ENCODE peak calls at places on chromosome 4, in six cellular contexts. G is activated naive CD4-positive, alpha-beta T cell; E is amygdala; J is Ammon's horn; F is endodermal cell; B is right cardiac atrium. H is an unnamed sample.

GRCh38 chr4:15756361-15756861 is 21.7 kb upstream of the CD38 start:
- DNase-seq in G (peak), E (no peak), J (no peak), F (no peak), B (no peak), H (peak)

GRCh38 chr4:26815686-26816085 is 45.0 kb upstream of the STIM2 start:
- DNase-seq in G (no peak), E (no peak), J (no peak), F (no peak), B (no peak), H (no peak)

GRCh38 chr4:55385201-55385649 is 10.5 kb upstream of the TMEM165 start:
- DNase-seq in G (no peak), E (no peak), J (no peak), F (no peak), B (no peak), H (no peak)

GRCh38 chr4:152735302-152735917 is 44.1 kb downstream of the TIGD4 start:
- DNase-seq in G (no peak), E (no peak), J (no peak), F (no peak), B (no peak), H (no peak)

GRCh38 chr4:106583567-106583966 is 215.0 kb upstream of the GIMD1 start:
- DNase-seq in G (no peak), E (no peak), J (no peak), F (no peak), B (no peak), H (no peak)

GRCh38 chr4:23333946-23334878 is 555.6 kb downstream of the PPARGC1A start:
- DNase-seq in G (no peak), E (no peak), J (no peak), F (peak), B (no peak), H (peak)

GRCh38 chr4:120843840-120844527 is 78.5 kb downstream of the PRDM5 start:
- DNase-seq in G (no peak), E (no peak), J (no peak), F (peak), B (peak), H (no peak)

GRCh38 chr4:151169223-151169622 is 69.8 kb downstream of the RPS3A start:
- DNase-seq in G (no peak), E (peak), J (peak), F (no peak), B (peak), H (no peak)

GRCh38 chr4:17332483-17332882 is 179.4 kb downstream of the QDPR start:
- DNase-seq in G (no peak), E (no peak), J (no peak), F (no peak), B (no peak), H (no peak)

GRCh38 chr4:23171971-23172370 is 479.2 kb downstream of the GBA3 start:
- DNase-seq in G (no peak), E (no peak), J (no peak), F (no peak), B (no peak), H (no peak)

GRCh38 chr4:176875026-176875425 is 82.3 kb upstream of the VEGFC start:
- DNase-seq in G (no peak), E (no peak), J (no peak), F (no peak), B (no peak), H (no peak)

GRCh38 chr4:40055873-40056721 is 553 bp upstream of the N4BP2 start:
- DNase-seq in G (peak), E (peak), J (peak), F (peak), B (peak), H (peak)

GRCh38 chr4:6271701-6272465 is 2.2 kb downstream of the WFS1 start:
- DNase-seq in G (no peak), E (no peak), J (no peak), F (no peak), B (peak), H (no peak)

GRCh38 chr4:158667651-158668198 is 4.0 kb downstream of the C4orf46 start:
- DNase-seq in G (no peak), E (no peak), J (no peak), F (peak), B (no peak), H (no peak)

GRCh38 chr4:172995161-172995560 is 173.4 kb upstream of the GALNT7 start:
- DNase-seq in G (no peak), E (no peak), J (no peak), F (no peak), B (no peak), H (no peak)

GRCh38 chr4:34261799-34262314 is 1982.5 kb downstream of the ARAP2 start:
- DNase-seq in G (no peak), E (no peak), J (no peak), F (peak), B (no peak), H (no peak)

GRCh38 chr4:68152411-68152810 is 22.7 kb upstream of the TMPRSS11F start:
- DNase-seq in G (no peak), E (no peak), J (no peak), F (no peak), B (no peak), H (no peak)

GRCh38 chr4:159480826-159481225 is 377.9 kb downstream of the RAPGEF2 start:
- DNase-seq in G (no peak), E (no peak), J (no peak), F (no peak), B (no peak), H (no peak)

GRCh38 chr4:150368667-150369066 is 213.3 kb upstream of the MAB21L2 start:
- DNase-seq in G (no peak), E (no peak), J (no peak), F (no peak), B (no peak), H (no peak)

GRCh38 chr4:2964077-2964471 is 703 bp downstream of the GRK4 start:
- DNase-seq in G (no peak), E (no peak), J (no peak), F (peak), B (no peak), H (no peak)

GRCh38 chr4:100935090-100935489 is 412.2 kb downstream of the PPP3CA start:
- DNase-seq in G (no peak), E (no peak), J (no peak), F (no peak), B (no peak), H (no peak)

GRCh38 chr4:7068883-7069282 is 1.0 kb upstream of the GRPEL1 start:
- DNase-seq in G (no peak), E (no peak), J (no peak), F (peak), B (peak), H (no peak)

H was measured in KG1.